ENCODE peak calls at places on chromosomes 3 and 15, in six cellular contexts. F is activated T-cell treated with anti-CD3 and anti-CD28 coated beads, Interleukin-2, amount 50 U/mL, for 72 hours; W is dermis blood vessel endothelial cell; G is T-cell; K is HT1080; Z is H9. S is an unnamed sample.

GRCh38 chr3:162391301-162391700 is 894.7 kb downstream of the OTOL1 start:
- DNase-seq in G (no peak), F (no peak), K (peak; percentile 75), W (peak; percentile 9), Z (no peak), S (no peak)

GRCh38 chr3:99895106-99895705 is 77.5 kb downstream of the CMSS1 start:
- DNase-seq in G (no peak), K (peak; percentile 26), W (no peak), F (no peak), Z (no peak), S (no peak)

GRCh38 chr3:15263926-15264325 is 57.9 kb downstream of the CAPN7 start:
- DNase-seq in F (no peak), W (no peak), K (no peak), G (no peak), Z (no peak), S (no peak)

GRCh38 chr3:99777210-99777549 is 40.5 kb upstream of the CMSS1 start:
- DNase-seq in W (no peak), F (no peak), K (no peak), G (no peak), Z (no peak), S (no peak)

GRCh38 chr3:34405159-34405558 is 606.7 kb downstream of the PDCD6IP start:
- DNase-seq in K (no peak), Z (no peak), G (no peak), W (no peak), F (no peak), S (no peak)

GRCh38 chr3:3798641-3799113 is 554 bp upstream of the LRRN1 start:
- DNase-seq in Z (peak; percentile 69), F (peak; percentile 64), W (no peak), K (no peak), G (no peak), S (peak; percentile 19)

GRCh38 chr3:172040078-172040975 is 949 bp downstream of the FNDC3B start:
- DNase-seq in F (peak; percentile 46), W (peak; percentile 87), Z (peak; percentile 75), G (peak; percentile 1), K (peak; percentile 74), S (peak; percentile 59)

GRCh38 chr3:152943645-152944044 is 108.7 kb downstream of the P2RY1 start:
- DNase-seq in Z (no peak), W (peak; percentile 67), F (no peak), G (no peak), K (peak; percentile 81), S (no peak)

GRCh38 chr15:40999190-40999589 is 45.9 kb downstream of the CHAC1 start:
- DNase-seq in K (peak; percentile 74), F (no peak), G (no peak), W (peak; percentile 70), Z (no peak), S (no peak)

GRCh38 chr15:45594835-45595530 is 7.8 kb downstream of the BLOC1S6 start:
- DNase-seq in F (no peak), W (no peak), G (no peak), Z (no peak), K (no peak), S (no peak)

GRCh38 chr15:48644498-48644826 is 1.0 kb downstream of the FBN1 start:
- DNase-seq in G (no peak), F (no peak), Z (no peak), K (peak; percentile 21), W (peak; percentile 52), S (peak; percentile 59)